ENCODE peak calls at places on chromosome 18, in nine cellular contexts. One of them, this sample, is unnamed.

GRCh38 chr18:46754661-46755292 is 2.1 kb downstream of the ST8SIA5 start:
- DNase-seq in thoracic aorta: no peak
- DNase-seq in hepatocyte: no peak
- DNase-seq in mammary epithelial cell: no peak
- DNase-seq in Panc1: no peak
- DNase-seq in tibial nerve: no peak
- DNase-seq in naive thymus-derived CD4-positive, alpha-beta T cell: no peak
- DNase-seq in right cardiac atrium: no peak
- DNase-seq in OCI-LY7: no peak
- DNase-seq in this sample: no peak

GRCh38 chr18:21345851-21346250 is 103.8 kb downstream of the GREB1L start:
- DNase-seq in hepatocyte: no peak
- DNase-seq in Panc1: no peak
- DNase-seq in thoracic aorta: no peak
- DNase-seq in right cardiac atrium: no peak
- DNase-seq in mammary epithelial cell: peak; percentile 60
- DNase-seq in naive thymus-derived CD4-positive, alpha-beta T cell: no peak
- DNase-seq in tibial nerve: no peak
- DNase-seq in OCI-LY7: no peak
- DNase-seq in this sample: no peak

GRCh38 chr18:21243041-21243431 is 1.0 kb downstream of the GREB1L start:
- DNase-seq in mammary epithelial cell: peak; percentile 47
- DNase-seq in right cardiac atrium: peak; percentile 40
- DNase-seq in thoracic aorta: no peak
- DNase-seq in hepatocyte: peak; percentile 29
- DNase-seq in naive thymus-derived CD4-positive, alpha-beta T cell: no peak
- DNase-seq in tibial nerve: no peak
- DNase-seq in OCI-LY7: no peak
- DNase-seq in Panc1: no peak
- DNase-seq in this sample: no peak

GRCh38 chr18:9916067-9916684 is 2.4 kb downstream of the VAPA start:
- DNase-seq in thoracic aorta: no peak
- DNase-seq in mammary epithelial cell: no peak
- DNase-seq in naive thymus-derived CD4-positive, alpha-beta T cell: no peak
- DNase-seq in right cardiac atrium: no peak
- DNase-seq in Panc1: no peak
- DNase-seq in OCI-LY7: no peak
- DNase-seq in hepatocyte: no peak
- DNase-seq in tibial nerve: no peak
- DNase-seq in this sample: no peak

GRCh38 chr18:22300665-22301636 is 116.8 kb downstream of the CTAGE1 start:
- DNase-seq in tibial nerve: no peak
- DNase-seq in mammary epithelial cell: peak; percentile 43
- DNase-seq in naive thymus-derived CD4-positive, alpha-beta T cell: no peak
- DNase-seq in right cardiac atrium: peak; percentile 61
- DNase-seq in OCI-LY7: no peak
- DNase-seq in thoracic aorta: no peak
- DNase-seq in Panc1: no peak
- DNase-seq in hepatocyte: no peak
- DNase-seq in this sample: no peak

GRCh38 chr18:75178376-75178775 is 30.6 kb downstream of the PTGR3 start:
- DNase-seq in thoracic aorta: no peak
- DNase-seq in right cardiac atrium: no peak
- DNase-seq in naive thymus-derived CD4-positive, alpha-beta T cell: no peak
- DNase-seq in mammary epithelial cell: no peak
- DNase-seq in hepatocyte: no peak
- DNase-seq in Panc1: no peak
- DNase-seq in tibial nerve: no peak
- DNase-seq in OCI-LY7: no peak
- DNase-seq in this sample: no peak

GRCh38 chr18:59419386-59419785 is 60.3 kb upstream of the LMAN1 start:
- DNase-seq in hepatocyte: no peak
- DNase-seq in naive thymus-derived CD4-positive, alpha-beta T cell: no peak
- DNase-seq in thoracic aorta: no peak
- DNase-seq in Panc1: no peak
- DNase-seq in tibial nerve: no peak
- DNase-seq in OCI-LY7: no peak
- DNase-seq in mammary epithelial cell: no peak
- DNase-seq in right cardiac atrium: no peak
- DNase-seq in this sample: no peak

GRCh38 chr18:23661735-23662308 is 889 bp downstream of the ANKRD29 start:
- DNase-seq in thoracic aorta: no peak
- DNase-seq in hepatocyte: no peak
- DNase-seq in OCI-LY7: no peak
- DNase-seq in naive thymus-derived CD4-positive, alpha-beta T cell: no peak
- DNase-seq in tibial nerve: no peak
- DNase-seq in mammary epithelial cell: no peak
- DNase-seq in right cardiac atrium: no peak
- DNase-seq in Panc1: no peak
- DNase-seq in this sample: no peak

GRCh38 chr18:61765097-61765496 is 127.7 kb downstream of the RNF152 start:
- DNase-seq in mammary epithelial cell: peak; percentile 46
- DNase-seq in OCI-LY7: no peak
- DNase-seq in right cardiac atrium: no peak
- DNase-seq in naive thymus-derived CD4-positive, alpha-beta T cell: no peak
- DNase-seq in hepatocyte: no peak
- DNase-seq in Panc1: no peak
- DNase-seq in tibial nerve: no peak
- DNase-seq in thoracic aorta: no peak
- DNase-seq in this sample: no peak

GRCh38 chr18:58590231-58590630 is 38.7 kb downstream of the ALPK2 start:
- DNase-seq in mammary epithelial cell: no peak
- DNase-seq in thoracic aorta: no peak
- DNase-seq in hepatocyte: peak; percentile 47
- DNase-seq in OCI-LY7: no peak
- DNase-seq in Panc1: no peak
- DNase-seq in tibial nerve: no peak
- DNase-seq in right cardiac atrium: no peak
- DNase-seq in naive thymus-derived CD4-positive, alpha-beta T cell: no peak
- DNase-seq in this sample: no peak

GRCh38 chr18:49752095-49752457 is 61.3 kb downstream of the ACAA2 start:
- DNase-seq in right cardiac atrium: no peak
- DNase-seq in mammary epithelial cell: no peak
- DNase-seq in hepatocyte: no peak
- DNase-seq in naive thymus-derived CD4-positive, alpha-beta T cell: no peak
- DNase-seq in thoracic aorta: no peak
- DNase-seq in tibial nerve: no peak
- DNase-seq in Panc1: no peak
- DNase-seq in OCI-LY7: no peak
- DNase-seq in this sample: no peak

GRCh38 chr18:53756607-53756972 is 467.9 kb downstream of the MBD2 start:
- DNase-seq in hepatocyte: no peak
- DNase-seq in thoracic aorta: no peak
- DNase-seq in Panc1: no peak
- DNase-seq in OCI-LY7: no peak
- DNase-seq in mammary epithelial cell: no peak
- DNase-seq in naive thymus-derived CD4-positive, alpha-beta T cell: no peak
- DNase-seq in right cardiac atrium: no peak
- DNase-seq in tibial nerve: no peak
- DNase-seq in this sample: no peak

GRCh38 chr18:75129717-75130477 is 79.0 kb downstream of the PTGR3 start:
- DNase-seq in right cardiac atrium: peak; percentile 43
- DNase-seq in thoracic aorta: no peak
- DNase-seq in naive thymus-derived CD4-positive, alpha-beta T cell: no peak
- DNase-seq in Panc1: no peak
- DNase-seq in hepatocyte: no peak
- DNase-seq in mammary epithelial cell: no peak
- DNase-seq in OCI-LY7: no peak
- DNase-seq in tibial nerve: no peak
- DNase-seq in this sample: no peak

GRCh38 chr18:8895987-8896619 is 190.7 kb downstream of the MTCL1 start:
- DNase-seq in OCI-LY7: no peak
- DNase-seq in mammary epithelial cell: peak; percentile 74
- DNase-seq in tibial nerve: no peak
- DNase-seq in thoracic aorta: no peak
- DNase-seq in hepatocyte: no peak
- DNase-seq in right cardiac atrium: no peak
- DNase-seq in Panc1: no peak
- DNase-seq in naive thymus-derived CD4-positive, alpha-beta T cell: no peak
- DNase-seq in this sample: no peak

GRCh38 chr18:12233378-12233777 is 20.8 kb upstream of the CIDEA start:
- DNase-seq in right cardiac atrium: no peak
- DNase-seq in naive thymus-derived CD4-positive, alpha-beta T cell: no peak
- DNase-seq in OCI-LY7: no peak
- DNase-seq in tibial nerve: no peak
- DNase-seq in Panc1: no peak
- DNase-seq in mammary epithelial cell: peak; percentile 37
- DNase-seq in thoracic aorta: no peak
- DNase-seq in hepatocyte: peak; percentile 22
- DNase-seq in this sample: no peak

GRCh38 chr18:49399003-49399402 is 61.4 kb downstream of the DYM start:
- DNase-seq in Panc1: no peak
- DNase-seq in hepatocyte: no peak
- DNase-seq in right cardiac atrium: no peak
- DNase-seq in mammary epithelial cell: peak; percentile 4
- DNase-seq in OCI-LY7: peak; percentile 37
- DNase-seq in thoracic aorta: no peak
- DNase-seq in tibial nerve: no peak
- DNase-seq in naive thymus-derived CD4-positive, alpha-beta T cell: peak; percentile 3
- DNase-seq in this sample: no peak

GRCh38 chr18:30675493-30675892 is 367.0 kb downstream of the DSC3 start:
- DNase-seq in right cardiac atrium: no peak
- DNase-seq in tibial nerve: no peak
- DNase-seq in hepatocyte: no peak
- DNase-seq in mammary epithelial cell: no peak
- DNase-seq in thoracic aorta: no peak
- DNase-seq in Panc1: no peak
- DNase-seq in naive thymus-derived CD4-positive, alpha-beta T cell: no peak
- DNase-seq in OCI-LY7: no peak
- DNase-seq in this sample: no peak

GRCh38 chr18:79846936-79847557 is 49.3 kb downstream of the KCNG2 start:
- DNase-seq in OCI-LY7: no peak
- DNase-seq in naive thymus-derived CD4-positive, alpha-beta T cell: no peak
- DNase-seq in tibial nerve: no peak
- DNase-seq in thoracic aorta: no peak
- DNase-seq in hepatocyte: no peak
- DNase-seq in Panc1: no peak
- DNase-seq in right cardiac atrium: no peak
- DNase-seq in mammary epithelial cell: no peak
- DNase-seq in this sample: no peak

GRCh38 chr18:22609642-22610041 is 191.9 kb upstream of the CTAGE1 start:
- DNase-seq in naive thymus-derived CD4-positive, alpha-beta T cell: no peak
- DNase-seq in mammary epithelial cell: peak; percentile 7
- DNase-seq in hepatocyte: peak; percentile 32
- DNase-seq in right cardiac atrium: peak; percentile 89
- DNase-seq in thoracic aorta: peak; percentile 36
- DNase-seq in OCI-LY7: no peak
- DNase-seq in Panc1: no peak
- DNase-seq in tibial nerve: no peak
- DNase-seq in this sample: no peak

GRCh38 chr18:24672165-24672950 is 211.9 kb downstream of the HRH4 start:
- DNase-seq in naive thymus-derived CD4-positive, alpha-beta T cell: peak; percentile 4
- DNase-seq in Panc1: no peak
- DNase-seq in thoracic aorta: no peak
- DNase-seq in tibial nerve: no peak
- DNase-seq in hepatocyte: no peak
- DNase-seq in mammary epithelial cell: no peak
- DNase-seq in OCI-LY7: no peak
- DNase-seq in right cardiac atrium: no peak
- DNase-seq in this sample: no peak
- H3K9me3 ChIP-seq in naive thymus-derived CD4-positive, alpha-beta T cell: no peaks in the 10 kb centered on the region
- H3K9me3 ChIP-seq in Panc1: no peaks in the 10 kb centered on the region
- H3K9me3 ChIP-seq in thoracic aorta: no peaks in the 10 kb centered on the region
- H3K9me3 ChIP-seq in tibial nerve: no peaks in the 10 kb centered on the region
- H3K9me3 ChIP-seq in hepatocyte: no peaks in the 10 kb centered on the region
- H3K9me3 ChIP-seq in mammary epithelial cell: no peaks in the 10 kb centered on the region
- H3K9me3 ChIP-seq in OCI-LY7: no peaks in the 10 kb centered on the region
- H3K9me3 ChIP-seq in right cardiac atrium: no peaks in the 10 kb centered on the region
- H3K9me3 ChIP-seq in this sample: no peaks in the 10 kb centered on the region

DNA sequence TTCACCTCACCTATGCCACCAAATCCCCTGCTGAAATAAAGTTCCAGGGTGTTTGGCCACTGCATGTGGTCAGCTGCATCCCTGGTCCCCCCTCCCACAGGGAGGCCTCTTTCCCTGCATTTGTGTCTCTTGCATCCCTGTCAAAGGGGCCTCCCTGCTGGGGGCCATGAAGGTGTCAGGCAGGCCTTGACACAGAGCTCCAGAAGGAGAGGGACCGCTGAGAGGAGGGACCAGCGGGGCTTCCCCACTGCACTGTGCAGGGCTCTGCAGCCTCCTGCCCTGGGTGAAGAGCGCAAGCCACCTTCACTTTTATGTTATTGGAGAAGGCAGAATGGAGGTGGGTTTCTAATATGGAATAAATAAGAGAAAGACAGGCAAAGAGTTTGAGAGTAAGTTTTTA is 230.2 kb downstream of the ANKRD30B start:
- DNase-seq in naive thymus-derived CD4-positive, alpha-beta T cell: no peak
- DNase-seq in tibial nerve: no peak
- DNase-seq in hepatocyte: no peak
- DNase-seq in right cardiac atrium: no peak
- DNase-seq in Panc1: no peak
- DNase-seq in OCI-LY7: no peak
- DNase-seq in thoracic aorta: no peak
- DNase-seq in mammary epithelial cell: no peak
- DNase-seq in this sample: no peak
- H3K9me3 ChIP-seq in naive thymus-derived CD4-positive, alpha-beta T cell: no peaks in the 10 kb centered on the region
- H3K9me3 ChIP-seq in tibial nerve: no peaks in the 10 kb centered on the region
- H3K9me3 ChIP-seq in hepatocyte: no peaks in the 10 kb centered on the region
- H3K9me3 ChIP-seq in right cardiac atrium: no peaks in the 10 kb centered on the region
- H3K9me3 ChIP-seq in Panc1: no peaks in the 10 kb centered on the region
- H3K9me3 ChIP-seq in OCI-LY7: no peaks in the 10 kb centered on the region
- H3K9me3 ChIP-seq in thoracic aorta: no peaks in the 10 kb centered on the region
- H3K9me3 ChIP-seq in mammary epithelial cell: peaks cover 3% of the 10 kb centered on the region
- H3K9me3 ChIP-seq in this sample: no peaks in the 10 kb centered on the region

DNA sequence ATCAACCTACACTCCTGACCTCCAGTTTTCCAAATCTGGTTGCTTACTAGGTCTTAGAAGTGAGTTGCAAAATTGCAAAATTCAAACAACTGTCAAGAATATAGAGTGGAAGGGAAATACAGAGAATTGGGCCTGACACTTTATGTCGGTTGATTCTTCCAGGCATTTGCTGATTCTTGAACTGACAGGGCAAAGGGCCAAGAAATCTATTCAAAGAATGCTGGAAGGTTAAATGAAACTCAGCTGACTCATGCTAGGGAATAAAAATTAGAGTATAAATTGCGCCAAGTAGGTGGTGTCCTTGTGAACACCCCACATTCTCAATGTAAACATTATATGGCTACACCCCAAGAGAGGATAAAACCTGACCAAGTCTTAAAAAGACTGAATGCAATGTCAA is 21.5 kb upstream of the ZSCAN30 start:
- DNase-seq in Panc1: no peak
- DNase-seq in hepatocyte: no peak
- DNase-seq in right cardiac atrium: no peak
- DNase-seq in thoracic aorta: no peak
- DNase-seq in mammary epithelial cell: peak; percentile 32
- DNase-seq in naive thymus-derived CD4-positive, alpha-beta T cell: no peak
- DNase-seq in OCI-LY7: no peak
- DNase-seq in tibial nerve: no peak
- DNase-seq in this sample: no peak
- H3K9me3 ChIP-seq in Panc1: peaks cover 57% of the 10 kb centered on the region
- H3K9me3 ChIP-seq in hepatocyte: peaks cover 33% of the 10 kb centered on the region
- H3K9me3 ChIP-seq in right cardiac atrium: peaks cover 4% of the 10 kb centered on the region
- H3K9me3 ChIP-seq in thoracic aorta: peaks cover 47% of the 10 kb centered on the region
- H3K9me3 ChIP-seq in mammary epithelial cell: peaks cover 43% of the 10 kb centered on the region
- H3K9me3 ChIP-seq in naive thymus-derived CD4-positive, alpha-beta T cell: peaks cover 35% of the 10 kb centered on the region
- H3K9me3 ChIP-seq in OCI-LY7: no peaks in the 10 kb centered on the region
- H3K9me3 ChIP-seq in tibial nerve: peaks cover 90% of the 10 kb centered on the region
- H3K9me3 ChIP-seq in this sample: peaks cover 43% of the 10 kb centered on the region

DNA sequence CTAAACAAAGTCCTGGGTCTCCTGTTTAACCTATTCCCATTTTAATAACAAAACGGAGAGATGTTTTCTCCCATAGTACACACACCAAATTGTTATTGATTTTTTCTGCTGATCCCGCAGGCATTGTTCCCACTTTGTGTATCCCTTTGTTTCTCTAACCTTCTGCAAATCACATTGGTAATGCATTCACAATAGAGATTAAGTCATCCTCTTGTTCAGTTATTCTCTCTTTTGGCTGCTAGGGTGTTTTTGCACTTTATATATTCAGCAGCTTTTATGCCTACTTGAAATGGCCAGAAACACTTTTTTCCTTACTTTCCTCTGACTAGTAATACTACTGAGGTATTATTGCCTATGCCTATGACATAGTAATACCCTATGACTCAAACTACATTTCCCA is 1071.9 kb upstream of the CDH2 start:
- DNase-seq in Panc1: no peak
- DNase-seq in thoracic aorta: no peak
- DNase-seq in OCI-LY7: no peak
- DNase-seq in tibial nerve: no peak
- DNase-seq in mammary epithelial cell: no peak
- DNase-seq in hepatocyte: no peak
- DNase-seq in right cardiac atrium: no peak
- DNase-seq in naive thymus-derived CD4-positive, alpha-beta T cell: no peak
- DNase-seq in this sample: no peak
- H3K9me3 ChIP-seq in Panc1: no peaks in the 10 kb centered on the region
- H3K9me3 ChIP-seq in thoracic aorta: no peaks in the 10 kb centered on the region
- H3K9me3 ChIP-seq in OCI-LY7: no peaks in the 10 kb centered on the region
- H3K9me3 ChIP-seq in tibial nerve: no peaks in the 10 kb centered on the region
- H3K9me3 ChIP-seq in mammary epithelial cell: no peaks in the 10 kb centered on the region
- H3K9me3 ChIP-seq in hepatocyte: no peaks in the 10 kb centered on the region
- H3K9me3 ChIP-seq in right cardiac atrium: no peaks in the 10 kb centered on the region
- H3K9me3 ChIP-seq in naive thymus-derived CD4-positive, alpha-beta T cell: no peaks in the 10 kb centered on the region
- H3K9me3 ChIP-seq in this sample: no peaks in the 10 kb centered on the region

This sample was measured in CD8-positive, alpha-beta T cell.